ENCODE peak calls at places on chromosomes 7 and 10, in ten cellular contexts. O is fibroblast of lung; T is stomach; Z is tibial nerve; S is effector memory CD4-positive, alpha-beta T cell; D is mammary epithelial cell; L is psoas muscle; W is right atrium auricular region; G is HepG2; Y is osteoblast. M is an unnamed sample.

GRCh38 chr10:52454476-52454875 is 140.4 kb downstream of the DKK1 start:
- DNase-seq in Y (no peak), D (no peak), W (no peak), L (no peak), G (no peak), S (no peak), O (no peak), Z (no peak), T (no peak), M (no peak)

GRCh38 chr10:22022257-22023051 is 18.9 kb upstream of the DNAJC1 start:
- DNase-seq in L (peak), S (peak), T (no peak), G (no peak), O (no peak), W (peak), Y (no peak), Z (no peak), D (no peak), M (no peak)

GRCh38 chr7:46533946-46534345 is 612.9 kb upstream of the IGFBP3 start:
- DNase-seq in Z (no peak), G (no peak), D (no peak), L (no peak), S (no peak), W (no peak), T (no peak), Y (no peak), O (no peak), M (no peak)

GRCh38 chr7:3732395-3732794 is 431.3 kb downstream of the SDK1 start:
- DNase-seq in W (no peak), T (no peak), Y (no peak), S (no peak), D (no peak), G (no peak), Z (no peak), L (no peak), O (no peak), M (no peak)

GRCh38 chr10:50577681-50578350 is 45.9 kb downstream of the SGMS1 start:
- DNase-seq in Y (no peak), G (no peak), S (no peak), O (peak), L (no peak), Z (no peak), D (no peak), W (no peak), T (peak), M (no peak)

GRCh38 chr10:43229208-43230061 is 37.4 kb downstream of the RASGEF1A start:
- DNase-seq in T (no peak), Y (peak), O (no peak), L (peak), S (no peak), G (no peak), D (no peak), Z (no peak), W (no peak), M (peak)

GRCh38 chr10:97921581-97922377 is 72.1 kb downstream of the GOLGA7B start:
- DNase-seq in O (peak), W (no peak), Z (no peak), S (no peak), Y (no peak), G (no peak), L (no peak), D (no peak), T (peak), M (no peak)

GRCh38 chr7:151807876-151808275 is 69.0 kb downstream of the PRKAG2 start:
- DNase-seq in O (no peak), T (no peak), D (no peak), G (no peak), L (no peak), Z (no peak), S (no peak), W (no peak), Y (no peak), M (no peak)

GRCh38 chr10:75352650-75353049 is 48.9 kb downstream of the ZNF503 start:
- DNase-seq in G (peak), Y (peak), O (peak), Z (no peak), D (no peak), W (no peak), L (no peak), T (peak), S (no peak), M (no peak)

GRCh38 chr7:17069146-17069545 is 187.4 kb upstream of the AGR3 start:
- DNase-seq in G (no peak), T (no peak), Z (no peak), S (no peak), Y (no peak), O (no peak), L (no peak), W (no peak), D (peak), M (no peak)

GRCh38 chr7:130896051-130896881 is 162.3 kb upstream of the KLF14 start:
- DNase-seq in Z (no peak), Y (no peak), O (peak), T (no peak), G (no peak), S (no peak), W (no peak), D (no peak), L (no peak), M (no peak)

GRCh38 chr7:130852867-130853266 is 118.9 kb upstream of the KLF14 start:
- DNase-seq in Z (no peak), L (no peak), Y (no peak), O (no peak), S (no peak), D (no peak), G (no peak), W (no peak), T (no peak), M (no peak)

GRCh38 chr10:124088944-124089343 is 4.5 kb downstream of the CHST15 start:
- DNase-seq in D (no peak), L (no peak), T (no peak), Z (no peak), S (no peak), Y (peak), G (no peak), W (no peak), O (no peak), M (no peak)

DNA sequence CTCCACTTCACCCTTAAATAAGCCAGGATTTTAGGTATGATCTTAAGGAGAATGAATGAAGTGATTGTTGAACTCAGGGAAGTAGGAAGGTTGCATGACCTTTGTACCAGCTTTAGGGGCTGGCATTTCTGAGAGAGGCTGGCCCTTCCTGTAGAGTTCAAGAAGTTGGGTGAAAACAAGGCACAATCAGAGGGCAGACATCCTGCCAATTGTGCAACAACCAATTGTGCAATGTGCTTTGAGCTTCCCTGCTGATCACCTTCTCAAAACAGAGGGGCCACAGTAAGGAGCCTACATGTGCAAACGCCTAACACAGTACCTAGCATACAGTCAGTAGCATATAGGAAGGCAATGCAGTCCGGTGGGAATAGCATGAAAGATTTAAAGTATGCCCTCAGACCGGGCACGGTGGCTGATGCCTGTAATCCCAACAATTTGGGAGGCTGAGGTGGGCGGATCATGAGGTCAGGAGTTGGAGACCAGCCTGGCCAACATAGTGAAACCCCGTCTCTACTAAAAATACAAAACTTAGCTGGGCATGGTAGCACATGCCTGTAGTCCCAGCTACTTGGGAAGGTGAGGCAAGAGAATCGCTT is 5.4 kb downstream of the CPVL start:
- DNase-seq in T (no peak), O (no peak), W (no peak), L (no peak), D (no peak), Z (no peak), G (peak), S (no peak), Y (no peak), M (no peak)
- H3K4me3 ChIP-seq in T (no peak), O (no peak), W (no peak), L (no peak), D (no peak), Z (no peak), G (no peak), S (no peak), Y (no peak), M (no peak)

GRCh38 chr10:6781133-6781770 is 201.2 kb upstream of the PRKCQ start:
- DNase-seq in G (no peak), T (no peak), Z (no peak), O (no peak), L (no peak), W (no peak), S (no peak), Y (no peak), D (no peak), M (no peak)

GRCh38 chr10:6782378-6782777 is 202.3 kb upstream of the PRKCQ start:
- DNase-seq in D (no peak), S (no peak), O (no peak), Z (no peak), L (no peak), Y (no peak), T (no peak), W (no peak), G (no peak), M (no peak)

GRCh38 chr10:6776170-6776569 is 196.1 kb upstream of the PRKCQ start:
- DNase-seq in T (no peak), S (no peak), G (no peak), D (no peak), O (no peak), L (no peak), Z (no peak), Y (no peak), W (no peak), M (no peak)

GRCh38 chr10:6780008-6780677 is 200.1 kb upstream of the PRKCQ start:
- DNase-seq in T (no peak), L (no peak), D (no peak), G (no peak), Z (no peak), Y (no peak), S (no peak), W (no peak), O (no peak), M (no peak)

GRCh38 chr10:6778992-6779701 is 199.1 kb upstream of the PRKCQ start:
- DNase-seq in D (peak), S (no peak), Z (no peak), W (no peak), T (no peak), G (no peak), L (peak), Y (peak), O (peak), M (no peak)
- H3K27ac ChIP-seq in D (peak), S (no peak), Z (peak), W (no peak), T (no peak), G (no peak), L (no peak), Y (peak), O (peak), M (no peak)

GRCh38 chr7:74292757-74293576 is 3.8 kb downstream of the CLIP2 start:
- DNase-seq in O (no peak), G (peak), T (peak), S (no peak), Z (no peak), Y (peak), W (no peak), D (no peak), L (no peak), M (no peak)

GRCh38 chr7:74293577-74293908 is 4.3 kb downstream of the CLIP2 start:
- DNase-seq in Y (no peak), T (no peak), L (no peak), O (no peak), Z (no peak), G (peak), S (no peak), W (no peak), D (no peak), M (no peak)

GRCh38 chr7:74297516-74298233 is 8.5 kb downstream of the CLIP2 start:
- DNase-seq in G (no peak), W (no peak), Y (peak), T (no peak), O (no peak), D (no peak), L (no peak), Z (no peak), S (no peak), M (no peak)

GRCh38 chr7:74291535-74291934 is 2.3 kb downstream of the CLIP2 start:
- DNase-seq in G (no peak), Z (no peak), T (no peak), L (no peak), D (no peak), S (no peak), Y (peak), O (no peak), W (no peak), M (no peak)

DNA sequence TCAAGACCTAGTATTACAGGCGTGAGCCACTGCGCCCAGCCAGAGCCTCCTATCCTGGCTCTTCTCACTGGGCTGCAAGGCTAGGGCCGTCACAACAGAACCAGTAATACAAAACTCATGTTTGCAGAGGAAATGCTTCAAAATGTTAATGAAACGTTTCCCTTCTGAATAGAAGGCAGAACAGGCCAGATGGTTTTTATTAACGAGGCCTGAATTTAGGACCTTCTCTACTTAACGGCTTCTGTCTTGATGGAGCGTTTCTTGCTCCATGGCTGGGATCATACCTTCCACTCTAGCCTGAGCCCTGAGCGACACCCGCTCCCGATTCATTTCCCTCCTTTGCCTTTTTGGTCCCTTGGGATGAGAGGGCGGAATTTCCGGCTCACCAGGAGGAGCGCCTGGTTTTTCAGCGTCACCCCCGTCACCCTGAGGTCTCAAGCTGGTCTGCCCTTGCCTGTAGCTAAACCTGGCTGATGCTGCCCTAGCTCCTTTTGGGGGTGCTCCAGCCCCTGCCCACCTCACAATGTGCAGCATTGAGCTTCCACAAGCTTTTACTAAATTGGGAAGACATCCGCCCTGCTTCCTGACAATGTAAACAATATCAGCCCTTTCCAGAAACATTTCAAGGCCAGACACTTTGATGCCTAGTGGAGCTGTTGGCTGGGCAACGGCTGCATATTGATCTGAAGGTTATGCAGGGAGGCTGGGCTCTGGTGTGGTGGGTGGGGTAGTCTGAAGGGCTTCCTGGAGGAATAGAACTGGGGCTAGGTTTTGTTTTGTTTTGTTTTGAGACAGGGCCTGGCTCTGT is 5.2 kb downstream of the CLIP2 start:
- DNase-seq in Z (no peak), O (peak), T (no peak), Y (peak), W (peak), G (peak), D (no peak), S (no peak), L (peak), M (no peak)
- H3K4me3 ChIP-seq in Z (no peak), O (no peak), T (no peak), Y (peak), W (no peak), G (peak), D (no peak), S (no peak), L (no peak), M (peak)

GRCh38 chr10:77877461-77878344 is 48.9 kb downstream of the DLG5 start:
- DNase-seq in T (peak), W (no peak), O (peak), D (peak), L (peak), G (no peak), Z (no peak), S (peak), Y (peak), M (no peak)
- H3K27ac ChIP-seq in T (no peak), W (peak), O (no peak), D (peak), L (peak), G (no peak), Z (no peak), S (no peak), Y (no peak), M (no peak)

GRCh38 chr10:3879073-3879472 is 94.1 kb upstream of the KLF6 start:
- DNase-seq in D (no peak), Y (no peak), W (no peak), L (no peak), G (peak), T (no peak), O (no peak), S (no peak), Z (no peak), M (no peak)
- H3K4me3 ChIP-seq in D (no peak), Y (no peak), W (no peak), L (no peak), G (peak), T (no peak), O (no peak), S (no peak), Z (no peak), M (no peak)

GRCh38 chr7:108561047-108561619 is 8.4 kb downstream of the THAP5 start:
- DNase-seq in S (no peak), O (peak), T (no peak), D (no peak), W (no peak), G (no peak), Y (no peak), Z (no peak), L (no peak), M (no peak)

GRCh38 chr7:108557191-108557590 is 12.3 kb downstream of the THAP5 start:
- DNase-seq in T (no peak), Y (no peak), D (no peak), L (no peak), G (no peak), W (no peak), Z (no peak), S (no peak), O (no peak), M (no peak)

GRCh38 chr7:108557617-108558016 is 11.9 kb downstream of the THAP5 start:
- DNase-seq in O (no peak), S (no peak), Y (no peak), G (no peak), W (no peak), Z (no peak), T (no peak), L (no peak), D (no peak), M (no peak)

GRCh38 chr7:108559253-108559652 is 10.3 kb downstream of the THAP5 start:
- DNase-seq in L (no peak), D (no peak), W (no peak), Z (no peak), T (no peak), Y (no peak), O (no peak), G (peak), S (no peak), M (no peak)
- H3K27ac ChIP-seq in L (no peak), D (no peak), W (no peak), Z (no peak), T (no peak), Y (no peak), O (no peak), G (no peak), S (no peak), M (no peak)

GRCh38 chr7:39753823-39754325 is 130.5 kb downstream of the RALA start:
- DNase-seq in L (no peak), G (no peak), T (no peak), Y (no peak), Z (no peak), S (no peak), W (no peak), D (no peak), O (no peak), M (no peak)
- H3K4me3 ChIP-seq in L (no peak), G (no peak), T (no peak), Y (no peak), Z (no peak), S (no peak), W (no peak), D (no peak), O (no peak), M (no peak)

GRCh38 chr10:89463846-89464537 is 49.6 kb downstream of the IFIT5 start:
- DNase-seq in Y (no peak), G (no peak), D (no peak), L (no peak), O (no peak), T (no peak), Z (no peak), W (no peak), S (no peak), M (no peak)
- H3K27ac ChIP-seq in Y (no peak), G (no peak), D (no peak), L (no peak), O (no peak), T (no peak), Z (no peak), W (peak), S (no peak), M (no peak)

DNA sequence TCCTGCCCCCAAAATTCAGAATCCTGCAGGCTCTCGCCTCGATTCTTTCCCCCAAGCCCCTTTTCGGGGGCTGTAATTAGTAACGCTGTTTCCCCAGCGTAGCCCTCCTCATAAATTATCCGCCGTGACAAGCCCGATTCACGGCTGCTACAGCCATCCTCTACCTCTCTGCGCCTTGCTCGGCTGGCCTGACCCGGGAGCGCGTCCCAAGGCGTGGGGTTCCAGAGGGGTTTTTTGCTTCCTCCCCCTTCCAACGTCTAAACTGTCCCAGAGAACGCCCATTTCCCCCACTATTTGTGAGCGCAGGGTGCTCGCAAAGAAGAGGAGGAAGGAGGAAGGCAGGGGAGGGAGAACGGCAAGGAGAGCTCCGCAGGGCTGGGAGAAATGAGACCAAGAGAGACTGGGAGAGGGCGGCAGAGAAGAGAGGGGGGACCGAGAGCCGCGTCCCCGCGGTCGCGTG is 889 bp downstream of the HOXA5 start:
- DNase-seq in G (no peak), W (no peak), Z (no peak), O (no peak), D (peak), T (no peak), L (no peak), Y (no peak), S (no peak), M (no peak)
- H3K4me3 ChIP-seq in G (peak), W (peak), Z (peak), O (peak), D (peak), T (peak), L (peak), Y (peak), S (no peak), M (peak)

M was measured in coronary artery.